ENCODE peak calls at places on chromosomes 16 and 17, in five cellular contexts. Z is CD8-positive, alpha-beta T cell; P is pancreas; J is HCT116; T is ovary. H is an unnamed sample. For H3K27me3, the result is how much of the 10 kb centered on the place peaks cover.

GRCh38 chr17:29514792-29515191 is 52.0 kb downstream of the ABHD15 start:
- DNase-seq in Z (no peak), P (no peak), J (no peak), T (no peak), H (no peak)

GRCh38 chr17:8162997-8163977 is 539 bp upstream of the VAMP2 start:
- DNase-seq in Z (no peak), P (no peak), J (no peak), T (peak), H (peak)

GRCh38 chr17:42613699-42614295 is 4.3 kb downstream of the TUBG1 start:
- DNase-seq in Z (no peak), P (no peak), J (no peak), T (no peak), H (no peak)

GRCh38 chr17:29588017-29588557 is 1.4 kb downstream of the GIT1 start:
- DNase-seq in Z (no peak), P (no peak), J (no peak), T (no peak), H (no peak)

GRCh38 chr17:16934836-16935235 is 37.1 kb downstream of the TNFRSF13B start:
- DNase-seq in Z (no peak), P (no peak), J (no peak), T (no peak), H (peak)

GRCh38 chr16:19860146-19861030 is 24.3 kb downstream of the GPRC5B start:
- DNase-seq in Z (no peak), P (no peak), J (no peak), T (no peak), H (peak)

GRCh38 chr16:30183961-30184429 is 593 bp downstream of the CORO1A start:
- DNase-seq in Z (peak), P (no peak), J (no peak), T (no peak), H (peak)

GRCh38 chr17:34254651-34255380 is at the start of gene CCL2:
- DNase-seq in Z (no peak), P (peak), J (no peak), T (peak), H (peak)

GRCh38 chr17:50507871-50508572 is at the start of gene MYCBPAP:
- DNase-seq in Z (peak), P (peak), J (no peak), T (peak), H (peak)

GRCh38 chr17:15408803-15409202 is 58.6 kb downstream of the CDRT4 start:
- DNase-seq in Z (no peak), P (no peak), J (no peak), T (no peak), H (no peak)

GRCh38 chr17:70108166-70108565 is 33.1 kb downstream of the KCNJ16 start:
- DNase-seq in Z (no peak), P (no peak), J (no peak), T (no peak), H (no peak)

GRCh38 chr17:33981713-33982601 is 273.1 kb upstream of the CCL2 start:
- DNase-seq in Z (no peak), P (peak), J (no peak), T (no peak), H (no peak)

GRCh38 chr17:6654816-6655731 is 3.5 kb downstream of the C17orf100 start:
- DNase-seq in Z (no peak), P (peak), J (no peak), T (no peak), H (no peak)
- H3K4me3 ChIP-seq in Z (no peak), P (no peak), J (no peak), T (no peak), H (no peak)

DNA sequence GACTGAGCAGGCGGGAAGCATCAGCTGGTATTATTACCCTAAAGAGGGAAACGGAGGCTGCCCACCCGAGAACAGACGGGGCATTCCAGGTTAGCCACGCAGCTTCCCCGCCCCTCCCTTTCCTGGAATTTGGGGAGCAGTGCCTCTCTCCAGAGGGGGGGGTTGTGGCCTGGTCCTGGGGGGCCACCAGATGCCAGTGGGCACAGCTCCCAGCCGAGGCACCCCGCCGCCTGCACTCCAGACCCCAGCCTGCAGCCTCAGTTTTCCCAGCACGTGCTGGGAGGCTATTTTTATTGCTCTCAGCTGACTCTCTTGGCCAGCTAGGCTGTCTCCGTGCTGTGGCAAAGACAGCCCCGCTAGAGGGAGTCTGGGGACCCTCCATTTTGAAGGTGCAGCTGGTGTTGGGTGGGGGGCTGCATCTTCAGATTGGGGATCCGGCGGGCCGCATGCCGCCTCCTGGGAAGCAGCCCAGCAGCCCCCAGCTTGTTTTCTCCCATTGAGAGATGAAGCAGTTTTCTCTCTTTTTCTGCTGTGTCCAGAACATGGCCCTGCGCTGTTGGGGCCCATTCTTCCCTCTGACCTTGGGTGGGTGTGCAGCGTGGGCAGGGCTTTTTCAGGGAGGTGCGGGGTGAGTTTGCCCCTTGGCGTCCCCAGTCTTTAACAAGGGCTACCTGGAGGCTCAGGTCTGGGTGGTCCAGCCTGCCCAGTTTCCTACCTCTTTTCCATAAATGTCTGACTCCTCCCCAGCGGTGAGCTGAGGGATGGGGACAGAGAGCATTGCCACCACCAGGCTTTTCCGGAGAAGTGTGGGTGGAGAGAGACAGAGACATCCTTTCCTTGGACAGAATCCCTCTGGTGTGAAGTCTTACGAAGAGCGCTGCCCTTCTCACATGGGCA is 62.5 kb upstream of the GSE1 start:
- DNase-seq in Z (no peak), P (no peak), J (no peak), T (no peak), H (no peak)
- TF ChIP-seq CTCF in Z (no peak), P (no peak), J (no peak), T (no peak), H (peak)

GRCh38 chr16:2472885-2473284 is 1.8 kb downstream of the NTN3 start:
- DNase-seq in Z (no peak), P (no peak), J (no peak), T (no peak), H (no peak)

GRCh38 chr16:2472488-2472864 is 1.4 kb downstream of the NTN3 start:
- DNase-seq in Z (no peak), P (no peak), J (no peak), T (no peak), H (no peak)

GRCh38 chr16:2471016-2471652 is at the start of gene NTN3:
- DNase-seq in Z (no peak), P (no peak), J (no peak), T (no peak), H (no peak)

GRCh38 chr16:2470603-2471015 is 488 bp upstream of the NTN3 start:
- DNase-seq in Z (no peak), P (no peak), J (no peak), T (no peak), H (no peak)

DNA sequence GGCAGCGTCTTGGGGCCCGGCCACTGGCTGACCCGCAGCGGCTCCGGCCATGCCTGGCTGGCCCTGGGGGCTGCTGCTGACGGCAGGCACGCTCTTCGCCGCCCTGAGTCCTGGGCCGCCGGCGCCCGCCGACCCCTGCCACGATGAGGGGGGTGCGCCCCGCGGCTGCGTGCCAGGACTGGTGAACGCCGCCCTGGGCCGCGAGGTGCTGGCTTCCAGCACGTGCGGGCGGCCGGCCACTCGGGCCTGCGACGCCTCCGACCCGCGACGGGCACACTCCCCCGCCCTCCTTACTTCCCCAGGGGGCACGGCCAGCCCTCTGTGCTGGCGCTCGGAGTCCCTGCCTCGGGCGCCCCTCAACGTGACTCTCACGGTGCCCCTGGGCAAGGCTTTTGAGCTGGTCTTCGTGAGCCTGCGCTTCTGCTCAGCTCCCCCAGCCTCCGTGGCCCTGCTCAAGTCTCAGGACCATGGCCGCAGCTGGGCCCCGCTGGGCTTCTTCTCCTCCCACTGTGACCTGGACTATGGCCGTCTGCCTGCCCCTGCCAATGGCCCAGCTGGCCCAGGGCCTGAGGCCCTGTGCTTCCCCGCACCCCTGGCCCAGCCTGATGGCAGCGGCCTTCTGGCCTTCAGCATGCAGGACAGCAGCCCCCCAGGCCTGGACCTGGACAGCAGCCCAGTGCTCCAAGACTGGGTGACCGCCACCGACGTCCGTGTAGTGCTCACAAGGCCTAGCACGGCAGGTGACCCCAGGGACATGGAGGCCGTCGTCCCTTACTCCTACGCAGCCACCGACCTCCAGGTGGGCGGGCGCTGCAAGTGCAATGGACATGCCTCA is 773 bp downstream of the NTN3 start:
- DNase-seq in Z (no peak), P (no peak), J (no peak), T (no peak), H (no peak)
- H3K27me3 ChIP-seq in Z (under half), P (under half), J (under half), T (under half), H (half or more)

GRCh38 chr17:58415371-58416055 is 1.8 kb downstream of the RNF43 start:
- DNase-seq in Z (no peak), P (peak), J (no peak), T (no peak), H (no peak)

GRCh38 chr17:58416396-58416795 is 938 bp downstream of the RNF43 start:
- DNase-seq in Z (no peak), P (no peak), J (no peak), T (no peak), H (no peak)

GRCh38 chr17:58414596-58414997 is 2.7 kb downstream of the RNF43 start:
- DNase-seq in Z (no peak), P (no peak), J (no peak), T (no peak), H (no peak)

GRCh38 chr17:58417300-58418092 is at the start of gene RNF43:
- DNase-seq in Z (peak), P (peak), J (peak), T (peak), H (peak)

GRCh38 chr17:58416937-58417299 is 416 bp downstream of the RNF43 start:
- DNase-seq in Z (no peak), P (no peak), J (no peak), T (no peak), H (no peak)
- H3K4me3 ChIP-seq in Z (no peak), P (peak), J (peak), T (peak), H (peak)

GRCh38 chr16:65342231-65342866 is 220.5 kb upstream of the CDH11 start:
- DNase-seq in Z (no peak), P (no peak), J (no peak), T (no peak), H (no peak)
- TF ChIP-seq CTCF in Z (no peak), P (no peak), J (no peak), T (no peak), H (no peak)

GRCh38 chr17:74271902-74272563 is 2.0 kb upstream of the DNAI2 start:
- DNase-seq in Z (no peak), P (no peak), J (no peak), T (peak), H (peak)
- H3K27me3 ChIP-seq in Z (under half), P (under half), J (under half), T (under half), H (under half)

DNA sequence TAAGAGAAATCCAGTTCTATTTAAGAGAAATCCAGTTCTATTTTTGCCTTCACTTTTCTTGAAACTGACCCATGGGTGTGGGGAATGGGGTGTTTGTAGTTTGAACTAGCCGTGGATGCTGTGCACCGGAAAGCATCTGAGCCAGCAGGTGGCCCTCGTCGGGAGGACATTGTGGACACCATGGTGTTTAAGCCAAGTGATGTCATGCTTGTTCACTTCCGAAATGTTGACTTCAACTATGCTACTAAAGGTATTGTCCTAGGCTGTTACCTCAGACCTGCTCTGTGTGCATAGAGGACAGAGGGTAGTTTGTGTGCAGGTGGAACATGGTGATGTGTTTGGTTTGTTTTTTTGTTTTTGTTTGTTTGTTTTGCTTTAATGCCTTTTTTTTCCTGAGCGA is 3.3 kb downstream of the ATXN2L start:
- DNase-seq in Z (no peak), P (no peak), J (no peak), T (no peak), H (no peak)
- H3K4me3 ChIP-seq in Z (no peak), P (no peak), J (no peak), T (no peak), H (no peak)

GRCh38 chr16:79769320-79770243 is 169.0 kb upstream of the MAF start:
- DNase-seq in Z (no peak), P (no peak), J (no peak), T (no peak), H (no peak)

GRCh38 chr16:79764415-79765149 is 164.0 kb upstream of the MAF start:
- DNase-seq in Z (no peak), P (no peak), J (no peak), T (no peak), H (no peak)

GRCh38 chr16:79768594-79768993 is 168.1 kb upstream of the MAF start:
- DNase-seq in Z (no peak), P (no peak), J (no peak), T (no peak), H (no peak)

GRCh38 chr16:79770244-79771064 is 169.9 kb upstream of the MAF start:
- DNase-seq in Z (peak), P (peak), J (no peak), T (peak), H (peak)

DNA sequence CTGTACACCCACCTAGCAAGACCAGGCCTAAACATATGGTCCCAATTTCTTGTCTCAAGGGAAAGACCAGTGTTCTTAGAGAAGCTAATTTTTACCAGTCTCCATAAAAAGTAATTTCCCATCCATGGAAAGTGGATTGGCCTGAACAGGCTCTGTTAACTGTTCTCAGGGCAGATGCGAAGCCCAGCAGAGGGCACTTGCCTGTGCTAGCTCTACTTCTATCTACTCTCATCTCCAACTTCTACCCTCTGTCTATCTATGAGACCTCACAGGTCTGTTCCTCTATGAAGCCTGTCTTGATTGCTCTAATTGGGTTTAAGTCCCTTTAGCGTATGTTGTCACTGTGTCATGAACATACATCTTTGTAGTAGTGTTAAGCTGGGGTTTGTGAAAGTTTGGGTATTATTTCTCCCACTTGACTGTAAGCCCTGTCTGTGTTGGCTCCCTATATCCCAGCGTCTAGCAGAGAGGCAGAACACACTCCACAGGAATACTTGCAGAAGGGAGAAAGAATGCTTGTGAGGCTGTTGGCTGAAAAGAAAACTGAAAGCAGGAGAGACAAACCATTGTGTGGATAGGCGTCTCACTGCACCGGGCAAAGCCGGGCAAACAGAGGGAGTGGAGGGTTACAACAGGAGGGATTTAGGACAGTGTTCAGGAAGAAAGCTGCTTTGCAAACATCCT is 167.2 kb upstream of the MAF start:
- DNase-seq in Z (no peak), P (no peak), J (no peak), T (peak), H (no peak)
- TF ChIP-seq CTCF in Z (no peak), P (no peak), J (no peak), T (no peak), H (no peak)